ENCODE peak calls at places on chromosomes 12 and 14, in eight cellular contexts. One of them, this sample, is unnamed.

GRCh38 chr12:129310346-129310745 is 457.1 kb downstream of the GLT1D1 start:
- DNase-seq in NCI-H2081: no peak
- DNase-seq in iPS-NIHi11: no peak
- DNase-seq in memory B cell: no peak
- DNase-seq in stimulated activated CD4-positive, alpha-beta T cell treated with anti-CD3 and anti-CD28 coated beads, Interleukin-12 subunit alpha, Interleukin-12 subunit beta, amount 100 ng/mL, for 24 hours: no peak
- DNase-seq in ovary: no peak
- DNase-seq in HL-60: no peak
- DNase-seq in right cardiac atrium: no peak
- DNase-seq in this sample: no peak

GRCh38 chr14:94127330-94127729 is 2.1 kb downstream of the IFI27L2 start:
- DNase-seq in NCI-H2081: no peak
- DNase-seq in iPS-NIHi11: no peak
- DNase-seq in memory B cell: no peak
- DNase-seq in stimulated activated CD4-positive, alpha-beta T cell treated with anti-CD3 and anti-CD28 coated beads, Interleukin-12 subunit alpha, Interleukin-12 subunit beta, amount 100 ng/mL, for 24 hours: no peak
- DNase-seq in ovary: no peak
- DNase-seq in HL-60: no peak
- DNase-seq in right cardiac atrium: no peak
- DNase-seq in this sample: no peak

GRCh38 chr12:93823616-93824410 is 146.6 kb downstream of the CRADD start:
- DNase-seq in NCI-H2081: no peak
- DNase-seq in iPS-NIHi11: no peak
- DNase-seq in memory B cell: no peak
- DNase-seq in stimulated activated CD4-positive, alpha-beta T cell treated with anti-CD3 and anti-CD28 coated beads, Interleukin-12 subunit alpha, Interleukin-12 subunit beta, amount 100 ng/mL, for 24 hours: no peak
- DNase-seq in ovary: no peak
- DNase-seq in HL-60: no peak
- DNase-seq in right cardiac atrium: no peak
- DNase-seq in this sample: no peak

GRCh38 chr14:57413849-57414248 is 23.5 kb downstream of the NAA30 start:
- DNase-seq in NCI-H2081: no peak
- DNase-seq in iPS-NIHi11: no peak
- DNase-seq in memory B cell: no peak
- DNase-seq in stimulated activated CD4-positive, alpha-beta T cell treated with anti-CD3 and anti-CD28 coated beads, Interleukin-12 subunit alpha, Interleukin-12 subunit beta, amount 100 ng/mL, for 24 hours: no peak
- DNase-seq in ovary: no peak
- DNase-seq in HL-60: no peak
- DNase-seq in right cardiac atrium: no peak
- DNase-seq in this sample: no peak

GRCh38 chr14:22391908-22392307 is 197.1 kb downstream of the DAD1 start:
- DNase-seq in NCI-H2081: no peak
- DNase-seq in iPS-NIHi11: peak
- DNase-seq in memory B cell: peak
- DNase-seq in stimulated activated CD4-positive, alpha-beta T cell treated with anti-CD3 and anti-CD28 coated beads, Interleukin-12 subunit alpha, Interleukin-12 subunit beta, amount 100 ng/mL, for 24 hours: no peak
- DNase-seq in ovary: peak
- DNase-seq in HL-60: peak
- DNase-seq in right cardiac atrium: peak
- DNase-seq in this sample: peak

GRCh38 chr12:54217774-54218221 is 29.0 kb upstream of the SMUG1 start:
- DNase-seq in NCI-H2081: no peak
- DNase-seq in iPS-NIHi11: peak
- DNase-seq in memory B cell: peak
- DNase-seq in stimulated activated CD4-positive, alpha-beta T cell treated with anti-CD3 and anti-CD28 coated beads, Interleukin-12 subunit alpha, Interleukin-12 subunit beta, amount 100 ng/mL, for 24 hours: no peak
- DNase-seq in ovary: peak
- DNase-seq in HL-60: no peak
- DNase-seq in right cardiac atrium: peak
- DNase-seq in this sample: no peak

GRCh38 chr12:93509506-93509905 is 42.2 kb downstream of the MRPL42 start:
- DNase-seq in NCI-H2081: no peak
- DNase-seq in iPS-NIHi11: no peak
- DNase-seq in memory B cell: no peak
- DNase-seq in stimulated activated CD4-positive, alpha-beta T cell treated with anti-CD3 and anti-CD28 coated beads, Interleukin-12 subunit alpha, Interleukin-12 subunit beta, amount 100 ng/mL, for 24 hours: no peak
- DNase-seq in ovary: no peak
- DNase-seq in HL-60: no peak
- DNase-seq in right cardiac atrium: no peak
- DNase-seq in this sample: no peak

GRCh38 chr12:56998981-56999380 is 7.4 kb downstream of the ZBTB39 start:
- DNase-seq in NCI-H2081: no peak
- DNase-seq in iPS-NIHi11: no peak
- DNase-seq in memory B cell: no peak
- DNase-seq in stimulated activated CD4-positive, alpha-beta T cell treated with anti-CD3 and anti-CD28 coated beads, Interleukin-12 subunit alpha, Interleukin-12 subunit beta, amount 100 ng/mL, for 24 hours: no peak
- DNase-seq in ovary: no peak
- DNase-seq in HL-60: no peak
- DNase-seq in right cardiac atrium: no peak
- DNase-seq in this sample: no peak

GRCh38 chr12:32230607-32230982 is 123.9 kb downstream of the BICD1 start:
- DNase-seq in NCI-H2081: peak
- DNase-seq in iPS-NIHi11: no peak
- DNase-seq in memory B cell: no peak
- DNase-seq in stimulated activated CD4-positive, alpha-beta T cell treated with anti-CD3 and anti-CD28 coated beads, Interleukin-12 subunit alpha, Interleukin-12 subunit beta, amount 100 ng/mL, for 24 hours: no peak
- DNase-seq in ovary: no peak
- DNase-seq in HL-60: no peak
- DNase-seq in right cardiac atrium: no peak
- DNase-seq in this sample: no peak

GRCh38 chr14:106268013-106268727 is 741.8 kb downstream of the TMEM121 start:
- DNase-seq in NCI-H2081: peak
- DNase-seq in iPS-NIHi11: no peak
- DNase-seq in memory B cell: peak
- DNase-seq in stimulated activated CD4-positive, alpha-beta T cell treated with anti-CD3 and anti-CD28 coated beads, Interleukin-12 subunit alpha, Interleukin-12 subunit beta, amount 100 ng/mL, for 24 hours: peak
- DNase-seq in ovary: no peak
- DNase-seq in HL-60: no peak
- DNase-seq in right cardiac atrium: peak
- DNase-seq in this sample: no peak

GRCh38 chr14:86346818-86347384 is 817.0 kb downstream of the FLRT2 start:
- DNase-seq in NCI-H2081: no peak
- DNase-seq in iPS-NIHi11: no peak
- DNase-seq in memory B cell: no peak
- DNase-seq in stimulated activated CD4-positive, alpha-beta T cell treated with anti-CD3 and anti-CD28 coated beads, Interleukin-12 subunit alpha, Interleukin-12 subunit beta, amount 100 ng/mL, for 24 hours: no peak
- DNase-seq in ovary: no peak
- DNase-seq in HL-60: no peak
- DNase-seq in right cardiac atrium: no peak
- DNase-seq in this sample: no peak

GRCh38 chr12:79422060-79422812 is 268.5 kb downstream of the PAWR start:
- DNase-seq in NCI-H2081: no peak
- DNase-seq in iPS-NIHi11: no peak
- DNase-seq in memory B cell: no peak
- DNase-seq in stimulated activated CD4-positive, alpha-beta T cell treated with anti-CD3 and anti-CD28 coated beads, Interleukin-12 subunit alpha, Interleukin-12 subunit beta, amount 100 ng/mL, for 24 hours: no peak
- DNase-seq in ovary: no peak
- DNase-seq in HL-60: no peak
- DNase-seq in right cardiac atrium: no peak
- DNase-seq in this sample: no peak

GRCh38 chr14:80414080-80414479 is 202.8 kb upstream of the DIO2 start:
- DNase-seq in NCI-H2081: no peak
- DNase-seq in iPS-NIHi11: no peak
- DNase-seq in memory B cell: no peak
- DNase-seq in stimulated activated CD4-positive, alpha-beta T cell treated with anti-CD3 and anti-CD28 coated beads, Interleukin-12 subunit alpha, Interleukin-12 subunit beta, amount 100 ng/mL, for 24 hours: no peak
- DNase-seq in ovary: no peak
- DNase-seq in HL-60: no peak
- DNase-seq in right cardiac atrium: no peak
- DNase-seq in this sample: no peak

GRCh38 chr12:116799955-116800354 is 61.8 kb downstream of the RNFT2 start:
- DNase-seq in NCI-H2081: no peak
- DNase-seq in iPS-NIHi11: no peak
- DNase-seq in memory B cell: no peak
- DNase-seq in stimulated activated CD4-positive, alpha-beta T cell treated with anti-CD3 and anti-CD28 coated beads, Interleukin-12 subunit alpha, Interleukin-12 subunit beta, amount 100 ng/mL, for 24 hours: no peak
- DNase-seq in ovary: no peak
- DNase-seq in HL-60: no peak
- DNase-seq in right cardiac atrium: no peak
- DNase-seq in this sample: no peak

GRCh38 chr14:28952707-28953106 is 186.1 kb downstream of the FOXG1 start:
- DNase-seq in NCI-H2081: peak
- DNase-seq in iPS-NIHi11: no peak
- DNase-seq in memory B cell: no peak
- DNase-seq in stimulated activated CD4-positive, alpha-beta T cell treated with anti-CD3 and anti-CD28 coated beads, Interleukin-12 subunit alpha, Interleukin-12 subunit beta, amount 100 ng/mL, for 24 hours: no peak
- DNase-seq in ovary: no peak
- DNase-seq in HL-60: no peak
- DNase-seq in right cardiac atrium: no peak
- DNase-seq in this sample: no peak

GRCh38 chr14:99699861-99700260 is 15.8 kb downstream of the CYP46A1 start:
- DNase-seq in NCI-H2081: no peak
- DNase-seq in iPS-NIHi11: no peak
- DNase-seq in memory B cell: no peak
- DNase-seq in stimulated activated CD4-positive, alpha-beta T cell treated with anti-CD3 and anti-CD28 coated beads, Interleukin-12 subunit alpha, Interleukin-12 subunit beta, amount 100 ng/mL, for 24 hours: no peak
- DNase-seq in ovary: no peak
- DNase-seq in HL-60: no peak
- DNase-seq in right cardiac atrium: no peak
- DNase-seq in this sample: no peak

GRCh38 chr12:104793280-104793679 is 164.8 kb downstream of the SLC41A2 start:
- DNase-seq in NCI-H2081: no peak
- DNase-seq in iPS-NIHi11: no peak
- DNase-seq in memory B cell: no peak
- DNase-seq in stimulated activated CD4-positive, alpha-beta T cell treated with anti-CD3 and anti-CD28 coated beads, Interleukin-12 subunit alpha, Interleukin-12 subunit beta, amount 100 ng/mL, for 24 hours: no peak
- DNase-seq in ovary: no peak
- DNase-seq in HL-60: no peak
- DNase-seq in right cardiac atrium: peak
- DNase-seq in this sample: peak

GRCh38 chr14:61468063-61468825 is 146.9 kb downstream of the PRKCH start:
- DNase-seq in NCI-H2081: no peak
- DNase-seq in iPS-NIHi11: no peak
- DNase-seq in memory B cell: no peak
- DNase-seq in stimulated activated CD4-positive, alpha-beta T cell treated with anti-CD3 and anti-CD28 coated beads, Interleukin-12 subunit alpha, Interleukin-12 subunit beta, amount 100 ng/mL, for 24 hours: no peak
- DNase-seq in ovary: no peak
- DNase-seq in HL-60: no peak
- DNase-seq in right cardiac atrium: no peak
- DNase-seq in this sample: no peak

GRCh38 chr14:53019391-53019790 is 68.5 kb upstream of the FERMT2 start:
- DNase-seq in NCI-H2081: no peak
- DNase-seq in iPS-NIHi11: no peak
- DNase-seq in memory B cell: no peak
- DNase-seq in stimulated activated CD4-positive, alpha-beta T cell treated with anti-CD3 and anti-CD28 coated beads, Interleukin-12 subunit alpha, Interleukin-12 subunit beta, amount 100 ng/mL, for 24 hours: no peak
- DNase-seq in ovary: no peak
- DNase-seq in HL-60: no peak
- DNase-seq in right cardiac atrium: no peak
- DNase-seq in this sample: peak

GRCh38 chr14:73666583-73666982 is 21.8 kb downstream of the DNAL1 start:
- DNase-seq in NCI-H2081: no peak
- DNase-seq in iPS-NIHi11: no peak
- DNase-seq in memory B cell: no peak
- DNase-seq in stimulated activated CD4-positive, alpha-beta T cell treated with anti-CD3 and anti-CD28 coated beads, Interleukin-12 subunit alpha, Interleukin-12 subunit beta, amount 100 ng/mL, for 24 hours: no peak
- DNase-seq in ovary: no peak
- DNase-seq in HL-60: no peak
- DNase-seq in right cardiac atrium: no peak
- DNase-seq in this sample: no peak

GRCh38 chr14:104792101-104792884 is 3.3 kb downstream of the AKT1 start:
- DNase-seq in NCI-H2081: peak
- DNase-seq in iPS-NIHi11: no peak
- DNase-seq in memory B cell: no peak
- DNase-seq in stimulated activated CD4-positive, alpha-beta T cell treated with anti-CD3 and anti-CD28 coated beads, Interleukin-12 subunit alpha, Interleukin-12 subunit beta, amount 100 ng/mL, for 24 hours: no peak
- DNase-seq in ovary: no peak
- DNase-seq in HL-60: no peak
- DNase-seq in right cardiac atrium: no peak
- DNase-seq in this sample: no peak

GRCh38 chr14:34665785-34666425 is 36.0 kb upstream of the SNX6 start:
- DNase-seq in NCI-H2081: no peak
- DNase-seq in iPS-NIHi11: no peak
- DNase-seq in memory B cell: no peak
- DNase-seq in stimulated activated CD4-positive, alpha-beta T cell treated with anti-CD3 and anti-CD28 coated beads, Interleukin-12 subunit alpha, Interleukin-12 subunit beta, amount 100 ng/mL, for 24 hours: no peak
- DNase-seq in ovary: no peak
- DNase-seq in HL-60: no peak
- DNase-seq in right cardiac atrium: no peak
- DNase-seq in this sample: peak

GRCh38 chr12:114746297-114747074 is 62.5 kb upstream of the TBX3 start:
- DNase-seq in NCI-H2081: no peak
- DNase-seq in iPS-NIHi11: no peak
- DNase-seq in memory B cell: no peak
- DNase-seq in stimulated activated CD4-positive, alpha-beta T cell treated with anti-CD3 and anti-CD28 coated beads, Interleukin-12 subunit alpha, Interleukin-12 subunit beta, amount 100 ng/mL, for 24 hours: no peak
- DNase-seq in ovary: peak
- DNase-seq in HL-60: no peak
- DNase-seq in right cardiac atrium: no peak
- DNase-seq in this sample: no peak

GRCh38 chr14:74401504-74402241 is 24.3 kb downstream of the SYNDIG1L start:
- DNase-seq in NCI-H2081: no peak
- DNase-seq in iPS-NIHi11: peak
- DNase-seq in memory B cell: peak
- DNase-seq in stimulated activated CD4-positive, alpha-beta T cell treated with anti-CD3 and anti-CD28 coated beads, Interleukin-12 subunit alpha, Interleukin-12 subunit beta, amount 100 ng/mL, for 24 hours: peak
- DNase-seq in ovary: no peak
- DNase-seq in HL-60: no peak
- DNase-seq in right cardiac atrium: peak
- DNase-seq in this sample: no peak

GRCh38 chr14:29805415-29806123 is 122.1 kb downstream of the PRKD1 start:
- DNase-seq in NCI-H2081: peak
- DNase-seq in iPS-NIHi11: no peak
- DNase-seq in memory B cell: no peak
- DNase-seq in stimulated activated CD4-positive, alpha-beta T cell treated with anti-CD3 and anti-CD28 coated beads, Interleukin-12 subunit alpha, Interleukin-12 subunit beta, amount 100 ng/mL, for 24 hours: no peak
- DNase-seq in ovary: peak
- DNase-seq in HL-60: no peak
- DNase-seq in right cardiac atrium: peak
- DNase-seq in this sample: peak

GRCh38 chr14:24952851-24953666 is 96.9 kb downstream of the STXBP6 start:
- DNase-seq in NCI-H2081: peak
- DNase-seq in iPS-NIHi11: peak
- DNase-seq in memory B cell: no peak
- DNase-seq in stimulated activated CD4-positive, alpha-beta T cell treated with anti-CD3 and anti-CD28 coated beads, Interleukin-12 subunit alpha, Interleukin-12 subunit beta, amount 100 ng/mL, for 24 hours: no peak
- DNase-seq in ovary: no peak
- DNase-seq in HL-60: no peak
- DNase-seq in right cardiac atrium: no peak
- DNase-seq in this sample: no peak

GRCh38 chr12:30769802-30770201 is 15.1 kb upstream of the CAPRIN2 start:
- DNase-seq in NCI-H2081: no peak
- DNase-seq in iPS-NIHi11: no peak
- DNase-seq in memory B cell: no peak
- DNase-seq in stimulated activated CD4-positive, alpha-beta T cell treated with anti-CD3 and anti-CD28 coated beads, Interleukin-12 subunit alpha, Interleukin-12 subunit beta, amount 100 ng/mL, for 24 hours: no peak
- DNase-seq in ovary: no peak
- DNase-seq in HL-60: no peak
- DNase-seq in right cardiac atrium: no peak
- DNase-seq in this sample: no peak

GRCh38 chr12:106766393-106766826 is 8.1 kb upstream of the RIC8B start:
- DNase-seq in NCI-H2081: no peak
- DNase-seq in iPS-NIHi11: peak
- DNase-seq in memory B cell: no peak
- DNase-seq in stimulated activated CD4-positive, alpha-beta T cell treated with anti-CD3 and anti-CD28 coated beads, Interleukin-12 subunit alpha, Interleukin-12 subunit beta, amount 100 ng/mL, for 24 hours: no peak
- DNase-seq in ovary: peak
- DNase-seq in HL-60: no peak
- DNase-seq in right cardiac atrium: peak
- DNase-seq in this sample: no peak

GRCh38 chr14:22667881-22668280 is 23.7 kb upstream of the OR6J1 start:
- DNase-seq in NCI-H2081: no peak
- DNase-seq in iPS-NIHi11: no peak
- DNase-seq in memory B cell: no peak
- DNase-seq in stimulated activated CD4-positive, alpha-beta T cell treated with anti-CD3 and anti-CD28 coated beads, Interleukin-12 subunit alpha, Interleukin-12 subunit beta, amount 100 ng/mL, for 24 hours: no peak
- DNase-seq in ovary: no peak
- DNase-seq in HL-60: no peak
- DNase-seq in right cardiac atrium: peak
- DNase-seq in this sample: no peak

GRCh38 chr12:132178314-132178713 is 34.1 kb downstream of the NOC4L start:
- DNase-seq in NCI-H2081: no peak
- DNase-seq in iPS-NIHi11: no peak
- DNase-seq in memory B cell: no peak
- DNase-seq in stimulated activated CD4-positive, alpha-beta T cell treated with anti-CD3 and anti-CD28 coated beads, Interleukin-12 subunit alpha, Interleukin-12 subunit beta, amount 100 ng/mL, for 24 hours: no peak
- DNase-seq in ovary: no peak
- DNase-seq in HL-60: peak
- DNase-seq in right cardiac atrium: peak
- DNase-seq in this sample: no peak

GRCh38 chr12:57046947-57047890 is 2.7 kb downstream of the MYO1A start:
- DNase-seq in NCI-H2081: no peak
- DNase-seq in iPS-NIHi11: no peak
- DNase-seq in memory B cell: no peak
- DNase-seq in stimulated activated CD4-positive, alpha-beta T cell treated with anti-CD3 and anti-CD28 coated beads, Interleukin-12 subunit alpha, Interleukin-12 subunit beta, amount 100 ng/mL, for 24 hours: no peak
- DNase-seq in ovary: no peak
- DNase-seq in HL-60: peak
- DNase-seq in right cardiac atrium: no peak
- DNase-seq in this sample: no peak

GRCh38 chr12:28253175-28253641 is 63.0 kb downstream of the CCDC91 start:
- DNase-seq in NCI-H2081: no peak
- DNase-seq in iPS-NIHi11: no peak
- DNase-seq in memory B cell: no peak
- DNase-seq in stimulated activated CD4-positive, alpha-beta T cell treated with anti-CD3 and anti-CD28 coated beads, Interleukin-12 subunit alpha, Interleukin-12 subunit beta, amount 100 ng/mL, for 24 hours: peak
- DNase-seq in ovary: no peak
- DNase-seq in HL-60: no peak
- DNase-seq in right cardiac atrium: no peak
- DNase-seq in this sample: no peak

GRCh38 chr12:129966086-129966640 is 62.3 kb upstream of the TMEM132D start:
- DNase-seq in NCI-H2081: no peak
- DNase-seq in iPS-NIHi11: peak
- DNase-seq in memory B cell: no peak
- DNase-seq in stimulated activated CD4-positive, alpha-beta T cell treated with anti-CD3 and anti-CD28 coated beads, Interleukin-12 subunit alpha, Interleukin-12 subunit beta, amount 100 ng/mL, for 24 hours: no peak
- DNase-seq in ovary: no peak
- DNase-seq in HL-60: no peak
- DNase-seq in right cardiac atrium: no peak
- DNase-seq in this sample: no peak

GRCh38 chr12:29707846-29708245 is 75.9 kb downstream of the TMTC1 start:
- DNase-seq in NCI-H2081: no peak
- DNase-seq in iPS-NIHi11: no peak
- DNase-seq in memory B cell: no peak
- DNase-seq in stimulated activated CD4-positive, alpha-beta T cell treated with anti-CD3 and anti-CD28 coated beads, Interleukin-12 subunit alpha, Interleukin-12 subunit beta, amount 100 ng/mL, for 24 hours: no peak
- DNase-seq in ovary: no peak
- DNase-seq in HL-60: no peak
- DNase-seq in right cardiac atrium: no peak
- DNase-seq in this sample: no peak

This sample was measured in GM03348.